ENCODE peak calls at places on chromosomes 12 and 14, in nine cellular contexts. M is tibial nerve, S is GM20000, E is cardiac fibroblast, K is dorsolateral prefrontal cortex, U is Panc1, W is CD14-positive monocyte, Q is B cell, V is AG10803. A is an unnamed sample.

GRCh38 chr12:115597157-115597712 is 680.3 kb downstream of the MED13L start:
- DNase-seq in Q (no peak), M (no peak), S (no peak), E (peak; percentile 82), K (no peak), W (no peak), U (no peak), V (peak; percentile 70), A (peak; percentile 10)

GRCh38 chr14:33768458-33768830 is 182.4 kb downstream of the EGLN3 start:
- DNase-seq in K (no peak), M (no peak), E (peak; percentile 69), S (no peak), W (no peak), U (no peak), V (peak; percentile 54), Q (no peak), A (no peak)

GRCh38 chr12:119704065-119704747 is 36.3 kb downstream of the PRKAB1 start:
- DNase-seq in U (no peak), E (peak; percentile 65), S (no peak), W (no peak), K (peak; percentile 56), Q (no peak), V (peak; percentile 54), M (no peak), A (no peak)

GRCh38 chr14:24312736-24313507 is 1.6 kb downstream of the LTB4R start:
- DNase-seq in V (no peak), S (no peak), U (no peak), M (no peak), E (peak; percentile 64), Q (no peak), W (peak; percentile 81), K (no peak), A (peak; percentile 48)

GRCh38 chr14:45091696-45092095 is 7.8 kb downstream of the PRPF39 start:
- DNase-seq in U (no peak), M (no peak), S (no peak), Q (no peak), E (peak; percentile 70), K (no peak), W (no peak), V (peak; percentile 59), A (no peak)

GRCh38 chr12:108066583-108067234 is 62.4 kb upstream of the WSCD2 start:
- DNase-seq in S (no peak), W (no peak), M (no peak), V (no peak), U (no peak), K (no peak), E (no peak), Q (no peak), A (no peak)

GRCh38 chr12:32290411-32290810 is 108.9 kb upstream of the FGD4 start:
- DNase-seq in V (peak; percentile 34), K (no peak), Q (no peak), E (peak; percentile 27), M (no peak), S (no peak), W (no peak), U (no peak), A (no peak)

GRCh38 chr12:60205500-60205899 is 609.7 kb downstream of the SLC16A7 start:
- DNase-seq in E (peak; percentile 70), V (peak; percentile 76), S (no peak), Q (no peak), W (no peak), U (no peak), K (no peak), M (no peak), A (no peak)

GRCh38 chr14:106691601-106692291 is 1165.4 kb downstream of the TMEM121 start:
- DNase-seq in V (no peak), K (no peak), W (peak; percentile 58), U (peak; percentile 61), M (no peak), Q (peak; percentile 11), E (peak; percentile 4), S (peak; percentile 73), A (peak; percentile 96)

GRCh38 chr12:89033062-89033461 is 319.2 kb downstream of the DUSP6 start:
- DNase-seq in M (no peak), Q (no peak), W (no peak), K (no peak), U (no peak), S (no peak), E (no peak), V (no peak), A (no peak)

GRCh38 chr14:99728981-99729451 is 44.9 kb downstream of the CYP46A1 start:
- DNase-seq in V (no peak), S (no peak), Q (peak; percentile 10), W (no peak), U (no peak), M (no peak), K (no peak), E (no peak), A (no peak)

GRCh38 chr12:3186546-3187237 is 109.5 kb downstream of the TSPAN9 start:
- DNase-seq in V (no peak), W (no peak), U (no peak), M (no peak), E (peak; percentile 30), Q (no peak), K (no peak), S (peak; percentile 59), A (peak; percentile 20)

GRCh38 chr14:64715628-64716412 is 11.6 kb downstream of the PLEKHG3 start:
- DNase-seq in S (no peak), U (no peak), Q (no peak), K (peak; percentile 69), W (no peak), V (no peak), M (no peak), E (no peak), A (no peak)

GRCh38 chr14:28467611-28468010 is 299.0 kb upstream of the FOXG1 start:
- DNase-seq in K (no peak), Q (no peak), W (no peak), V (no peak), U (no peak), S (no peak), M (no peak), E (no peak), A (no peak)

GRCh38 chr12:18422849-18423248 is 161.5 kb downstream of the PIK3C2G start:
- DNase-seq in M (no peak), W (no peak), K (no peak), V (peak; percentile 68), S (no peak), E (peak; percentile 66), Q (no peak), U (no peak), A (no peak)

GRCh38 chr12:109088818-109089217 is 4.5 kb downstream of the ALKBH2 start:
- DNase-seq in M (no peak), W (no peak), V (peak; percentile 22), U (no peak), K (no peak), E (no peak), Q (no peak), S (no peak), A (no peak)

GRCh38 chr12:40099423-40099853 is 6.4 kb downstream of the SLC2A13 start:
- DNase-seq in U (no peak), V (no peak), Q (no peak), E (no peak), K (no peak), W (no peak), M (no peak), S (no peak), A (no peak)

GRCh38 chr12:118307069-118307954 is 65.4 kb downstream of the TAOK3 start:
- DNase-seq in W (peak; percentile 65), E (peak; percentile 95), K (no peak), Q (no peak), U (no peak), V (peak; percentile 95), S (peak; percentile 37), M (no peak), A (peak; percentile 77)

GRCh38 chr14:103311171-103311997 is 22.7 kb upstream of the EIF5 start:
- DNase-seq in M (no peak), W (no peak), K (no peak), U (no peak), E (no peak), S (no peak), V (no peak), Q (no peak), A (no peak)

GRCh38 chr12:64679487-64679983 is 69.2 kb downstream of the RASSF3 start:
- DNase-seq in V (peak; percentile 81), E (peak; percentile 90), U (peak; percentile 86), Q (no peak), M (peak; percentile 54), W (peak; percentile 51), S (no peak), K (no peak), A (peak; percentile 83)

GRCh38 chr14:79645753-79646362 is 565.4 kb downstream of the DIO2 start:
- DNase-seq in K (no peak), V (no peak), Q (no peak), E (no peak), S (no peak), M (no peak), U (no peak), W (no peak), A (no peak)

GRCh38 chr12:92051441-92051840 is 94.2 kb downstream of the BTG1 start:
- DNase-seq in M (no peak), E (no peak), S (no peak), U (no peak), V (no peak), W (no peak), Q (no peak), K (no peak), A (no peak)

DNA sequence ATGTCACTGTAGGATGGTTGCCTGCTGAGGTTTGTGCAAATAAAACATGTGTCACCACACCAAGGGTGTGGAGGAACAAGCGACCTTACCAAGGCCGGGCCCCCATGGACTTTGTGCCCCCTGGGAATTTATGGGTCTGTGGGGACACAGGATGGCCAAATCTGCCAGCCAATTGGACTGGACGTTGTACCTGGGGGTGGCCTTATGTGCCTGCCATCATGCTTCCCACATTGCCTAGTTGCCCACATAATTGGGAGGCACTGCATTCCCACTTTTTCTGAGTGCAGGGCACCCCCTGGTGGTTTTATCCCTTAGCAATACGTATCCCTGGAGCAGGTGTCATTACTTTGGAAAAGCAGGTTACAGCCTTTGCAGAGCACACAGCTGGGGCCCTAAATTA is 92.6 kb upstream of the TMPO start:
- DNase-seq in Q (no peak), U (no peak), K (no peak), V (no peak), W (no peak), S (no peak), M (no peak), E (no peak), A (no peak)
- TF ChIP-seq CTCF in Q (no peak), U (peak; percentile 49), K (no peak), V (peak; percentile 35), W (no peak), S (no peak), M (no peak), E (peak; percentile 35), A (no peak)

GRCh38 chr12:130401703-130402102 is 64.0 kb downstream of the PIWIL1 start:
- DNase-seq in E (no peak), S (no peak), M (no peak), K (no peak), V (no peak), Q (no peak), U (no peak), W (no peak), A (no peak)
- TF ChIP-seq CTCF in E (no peak), S (no peak), M (no peak), K (peak; percentile 68), V (no peak), Q (no peak), U (peak; percentile 55), W (no peak), A (no peak)

GRCh38 chr12:51183349-51183748 is 10.4 kb upstream of the TFCP2 start:
- DNase-seq in V (no peak), U (no peak), S (no peak), Q (no peak), M (no peak), E (no peak), W (no peak), K (no peak), A (no peak)
- TF ChIP-seq CTCF in V (no peak), U (no peak), S (no peak), Q (no peak), M (no peak), E (no peak), W (no peak), K (no peak), A (no peak)

GRCh38 chr12:106841471-106842302 is 67.2 kb downstream of the RIC8B start:
- DNase-seq in V (peak; percentile 46), M (peak; percentile 64), E (peak; percentile 69), K (no peak), U (no peak), S (peak; percentile 44), W (no peak), Q (peak; percentile 41), A (peak; percentile 59)
- TF ChIP-seq CTCF in V (peak; percentile 75), M (peak; percentile 53), E (peak; percentile 61), K (peak; percentile 86), U (peak; percentile 65), S (peak; percentile 59), W (peak; percentile 33), Q (peak; percentile 70), A (peak; percentile 65)